ENCODE peak calls at places on chromosomes 12 and 14, in ten cellular contexts. A is CD8-positive, alpha-beta T cell; Y is Peyer's patch; M is dorsolateral prefrontal cortex; F is heart right ventricle; Q is transverse colon; O is left ventricle myocardium inferior; K is tibial artery; X is PC-9; D is HL-60. U is an unnamed sample.

GRCh38 chr12:132173135-132174014 is 29.1 kb downstream of the NOC4L start:
- DNase-seq in A (no peak), Y (no peak), M (no peak), F (peak), Q (no peak), O (peak), K (no peak), X (no peak), D (peak), U (no peak)

GRCh38 chr14:72892879-72893635 is 844 bp downstream of the DPF3 start:
- DNase-seq in A (no peak), Y (peak), M (no peak), F (peak), Q (peak), O (peak), K (no peak), X (no peak), D (no peak), U (no peak)

GRCh38 chr14:35438910-35439713 is 34.6 kb upstream of the NFKBIA start:
- DNase-seq in A (no peak), Y (no peak), M (no peak), F (no peak), Q (no peak), O (no peak), K (no peak), X (no peak), D (no peak), U (no peak)

GRCh38 chr12:104846056-104846762 is 111.9 kb downstream of the SLC41A2 start:
- DNase-seq in A (no peak), Y (no peak), M (no peak), F (no peak), Q (no peak), O (no peak), K (no peak), X (no peak), D (no peak), U (no peak)

GRCh38 chr12:60162988-60163720 is 567.3 kb downstream of the SLC16A7 start:
- DNase-seq in A (no peak), Y (no peak), M (no peak), F (no peak), Q (no peak), O (no peak), K (no peak), X (no peak), D (no peak), U (no peak)

GRCh38 chr12:118436986-118437385 is 60.6 kb downstream of the SUDS3 start:
- DNase-seq in A (no peak), Y (no peak), M (no peak), F (no peak), Q (no peak), O (no peak), K (no peak), X (no peak), D (no peak), U (no peak)

GRCh38 chr14:56648508-56649301 is 69.1 kb downstream of the TMEM260 start:
- DNase-seq in A (no peak), Y (no peak), M (no peak), F (no peak), Q (no peak), O (no peak), K (no peak), X (no peak), D (no peak), U (no peak)

GRCh38 chr12:120814903-120815429 is 89.2 kb downstream of the SPPL3 start:
- DNase-seq in A (no peak), Y (no peak), M (no peak), F (no peak), Q (no peak), O (no peak), K (no peak), X (no peak), D (no peak), U (no peak)

GRCh38 chr14:99578541-99579044 is 25.4 kb downstream of the CCDC85C start:
- DNase-seq in A (no peak), Y (no peak), M (no peak), F (peak), Q (peak), O (peak), K (no peak), X (no peak), D (no peak), U (no peak)

GRCh38 chr12:3337944-3338343 is 153.1 kb upstream of the PRMT8 start:
- DNase-seq in A (no peak), Y (no peak), M (no peak), F (no peak), Q (no peak), O (no peak), K (no peak), X (no peak), D (no peak), U (no peak)

GRCh38 chr12:3339221-3339620 is 151.8 kb upstream of the PRMT8 start:
- DNase-seq in A (no peak), Y (no peak), M (no peak), F (no peak), Q (no peak), O (no peak), K (no peak), X (no peak), D (no peak), U (no peak)

GRCh38 chr12:3335078-3335487 is 155.9 kb upstream of the PRMT8 start:
- DNase-seq in A (no peak), Y (no peak), M (no peak), F (no peak), Q (no peak), O (no peak), K (no peak), X (no peak), D (no peak), U (no peak)

GRCh38 chr12:3333991-3334391 is 157.0 kb upstream of the PRMT8 start:
- DNase-seq in A (no peak), Y (no peak), M (no peak), F (peak), Q (no peak), O (peak), K (no peak), X (no peak), D (no peak), U (no peak)

GRCh38 chr12:3336606-3337311 is 154.2 kb upstream of the PRMT8 start:
- DNase-seq in A (no peak), Y (no peak), M (peak), F (no peak), Q (no peak), O (no peak), K (no peak), X (no peak), D (no peak), U (no peak)
- TF ChIP-seq CTCF in A (no peak), Y (no peak), M (no peak), F (no peak), Q (no peak), O (no peak), K (no peak), X (no peak), D (no peak), U (no peak)

GRCh38 chr14:64758711-64759554 is 54.7 kb downstream of the PLEKHG3 start:
- DNase-seq in A (no peak), Y (no peak), M (no peak), F (no peak), Q (no peak), O (peak), K (no peak), X (peak), D (no peak), U (peak)

GRCh38 chr14:64758025-64758521 is 53.8 kb downstream of the PLEKHG3 start:
- DNase-seq in A (no peak), Y (no peak), M (no peak), F (no peak), Q (peak), O (no peak), K (no peak), X (peak), D (no peak), U (peak)

GRCh38 chr14:64756712-64757111 is 52.5 kb downstream of the PLEKHG3 start:
- DNase-seq in A (no peak), Y (no peak), M (no peak), F (no peak), Q (no peak), O (no peak), K (no peak), X (no peak), D (no peak), U (no peak)

GRCh38 chr14:64755661-64756265 is 51.5 kb downstream of the PLEKHG3 start:
- DNase-seq in A (peak), Y (peak), M (no peak), F (no peak), Q (peak), O (no peak), K (no peak), X (peak), D (peak), U (no peak)

DNA sequence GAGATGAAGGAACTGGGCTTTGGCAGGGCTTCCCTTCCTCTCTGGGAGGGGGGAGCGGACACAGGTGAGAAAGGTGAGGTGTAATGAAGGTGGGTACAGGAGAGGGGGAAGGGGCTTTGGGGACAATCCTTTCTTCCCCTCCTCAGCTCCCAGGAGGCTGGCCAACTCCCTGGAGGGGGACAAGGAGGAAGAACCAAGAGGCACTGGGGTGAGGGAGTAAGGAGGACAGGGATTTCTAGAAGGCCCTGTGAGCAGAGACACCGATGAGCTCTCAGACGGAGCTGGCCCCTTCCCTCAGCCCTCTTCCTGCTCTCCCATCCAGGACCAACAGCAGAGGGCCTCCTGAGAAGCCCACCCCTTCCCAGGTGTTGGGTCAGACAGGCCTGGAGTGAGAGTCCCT is 53.4 kb downstream of the PLEKHG3 start:
- DNase-seq in A (no peak), Y (no peak), M (no peak), F (no peak), Q (no peak), O (no peak), K (no peak), X (no peak), D (no peak), U (no peak)
- H3K27ac ChIP-seq in A (no peak), Y (no peak), M (peak), F (peak), Q (no peak), O (peak), K (peak), X (peak), D (no peak), U (no peak)

GRCh38 chr12:128823916-128824839 is at the start of gene SLC15A4:
- DNase-seq in A (peak), Y (peak), M (peak), F (peak), Q (peak), O (peak), K (peak), X (peak), D (peak), U (peak)
- TF ChIP-seq CTCF in A (no peak), Y (no peak), M (no peak), F (no peak), Q (no peak), O (peak), K (peak), X (no peak), D (peak), U (no peak)

GRCh38 chr12:31007153-31007495 is 66.5 kb upstream of the DDX11 start:
- DNase-seq in A (no peak), Y (no peak), M (no peak), F (no peak), Q (no peak), O (no peak), K (no peak), X (no peak), D (no peak), U (no peak)
- H3K27ac ChIP-seq in A (no peak), Y (no peak), M (no peak), F (no peak), Q (no peak), O (no peak), K (no peak), X (peak), D (no peak), U (no peak)

GRCh38 chr12:63400318-63400717 is 249.3 kb upstream of the AVPR1A start:
- DNase-seq in A (no peak), Y (no peak), M (no peak), F (no peak), Q (no peak), O (no peak), K (no peak), X (no peak), D (no peak), U (peak)

GRCh38 chr12:63397807-63398206 is 246.8 kb upstream of the AVPR1A start:
- DNase-seq in A (no peak), Y (no peak), M (no peak), F (no peak), Q (no peak), O (no peak), K (no peak), X (no peak), D (no peak), U (no peak)

GRCh38 chr12:63394994-63395393 is 244.0 kb upstream of the AVPR1A start:
- DNase-seq in A (no peak), Y (no peak), M (no peak), F (no peak), Q (no peak), O (no peak), K (no peak), X (no peak), D (no peak), U (no peak)

GRCh38 chr12:63396135-63396534 is 245.1 kb upstream of the AVPR1A start:
- DNase-seq in A (no peak), Y (no peak), M (no peak), F (no peak), Q (no peak), O (no peak), K (no peak), X (no peak), D (no peak), U (no peak)

GRCh38 chr12:63394349-63394748 is 243.3 kb upstream of the AVPR1A start:
- DNase-seq in A (no peak), Y (no peak), M (no peak), F (no peak), Q (no peak), O (no peak), K (no peak), X (no peak), D (no peak), U (no peak)
- TF ChIP-seq CTCF in A (no peak), Y (no peak), M (no peak), F (no peak), Q (no peak), O (no peak), K (no peak), X (no peak), D (no peak), U (no peak)

DNA sequence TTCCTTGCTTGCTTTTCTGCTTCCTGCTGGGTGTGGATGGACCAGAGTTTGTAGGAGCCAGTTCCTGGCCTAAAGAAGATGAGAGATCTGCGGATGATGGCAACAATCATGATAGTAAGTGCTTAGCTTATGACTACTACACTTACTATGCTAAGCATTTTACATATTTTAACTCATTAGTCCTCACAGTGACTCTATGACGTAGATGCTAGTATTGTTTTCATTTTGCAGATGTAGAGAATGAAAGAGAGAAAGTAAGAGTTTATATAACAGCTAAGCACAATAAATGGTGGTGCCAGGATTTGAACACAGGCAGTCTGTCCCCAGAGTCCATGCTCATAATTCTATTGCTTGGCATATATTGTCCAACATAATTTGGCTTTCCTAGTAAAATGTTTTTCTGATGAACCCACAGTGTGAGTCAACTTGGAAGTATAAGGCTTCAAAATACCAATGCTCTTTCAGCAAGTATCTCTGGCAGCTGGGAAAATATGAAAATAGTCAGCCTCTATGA is 363.2 kb upstream of the DDHD1 start:
- DNase-seq in A (no peak), Y (no peak), M (no peak), F (no peak), Q (no peak), O (no peak), K (no peak), X (no peak), D (no peak), U (no peak)
- H3K27ac ChIP-seq in A (no peak), Y (no peak), M (no peak), F (no peak), Q (peak), O (no peak), K (no peak), X (no peak), D (no peak), U (no peak)

GRCh38 chr14:92556255-92556741 is 42.7 kb downstream of the RIN3 start:
- DNase-seq in A (no peak), Y (no peak), M (no peak), F (no peak), Q (no peak), O (no peak), K (no peak), X (no peak), D (no peak), U (no peak)
- TF ChIP-seq CTCF in A (no peak), Y (no peak), M (no peak), F (no peak), Q (no peak), O (no peak), K (no peak), X (no peak), D (no peak), U (no peak)

GRCh38 chr12:123078114-123078465 is 72.8 kb downstream of the PITPNM2 start:
- DNase-seq in A (no peak), Y (no peak), M (no peak), F (no peak), Q (no peak), O (no peak), K (no peak), X (no peak), D (no peak), U (no peak)
- H3K27ac ChIP-seq in A (no peak), Y (no peak), M (peak), F (no peak), Q (no peak), O (no peak), K (no peak), X (no peak), D (no peak), U (no peak)

DNA sequence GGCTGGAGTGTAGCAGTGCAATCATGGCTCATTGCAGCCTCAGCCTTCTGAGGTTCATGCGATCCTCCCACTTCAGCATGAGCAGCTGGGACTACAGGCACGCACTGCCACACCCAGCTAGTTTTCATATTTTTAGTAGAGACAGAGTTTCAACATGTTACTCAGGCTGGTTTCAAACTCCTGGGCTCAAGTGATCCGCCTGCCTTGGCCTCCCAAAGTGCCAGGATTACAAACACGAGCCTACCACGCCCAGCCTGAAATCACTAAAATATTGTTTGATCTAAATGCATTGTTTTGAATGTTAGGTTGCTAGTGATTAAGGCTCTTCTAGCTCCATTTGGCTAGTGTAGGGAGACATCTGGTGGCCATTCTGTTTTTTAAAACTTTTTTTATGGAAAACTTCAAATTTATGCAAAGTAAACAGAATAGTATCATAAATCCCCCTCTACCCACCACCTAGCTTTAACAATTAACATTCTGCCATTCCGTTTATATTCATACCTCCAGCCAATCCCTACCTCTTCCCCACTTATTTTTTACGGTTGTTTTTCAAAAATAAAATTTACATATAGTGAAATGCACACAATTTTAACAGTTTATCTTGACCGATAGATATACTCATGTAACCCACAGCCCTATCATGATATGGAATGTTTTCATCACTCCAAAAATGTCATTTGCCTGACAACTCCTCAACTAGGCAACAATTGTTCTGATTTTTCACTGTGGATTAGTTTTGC is 37.8 kb downstream of the MYO1H start:
- DNase-seq in A (no peak), Y (no peak), M (no peak), F (no peak), Q (no peak), O (no peak), K (peak), X (peak), D (no peak), U (no peak)
- TF ChIP-seq CTCF in A (no peak), Y (peak), M (peak), F (no peak), Q (peak), O (peak), K (peak), X (peak), D (peak), U (no peak)